ENCODE peak calls at places on chromosomes 1 and 21, in seven cellular contexts. B is IMR-90, D is trophoblast cell, T is mesendoderm, Y is H9, P is mesenchymal stem cell, U is H1. J is an unnamed sample. For H3K4me1, the result is how much of the 10 kb centered on the place peaks cover.

GRCh38 chr1:208654241-208654640 is 410.1 kb upstream of the PLXNA2 start:
- DNase-seq in B (no peak), D (peak), T (peak), Y (peak), P (peak), U (no peak), J (peak)

GRCh38 chr1:160993544-160993943 is 27.4 kb downstream of the F11R start:
- DNase-seq in B (peak), D (peak), T (no peak), Y (no peak), P (peak), U (no peak), J (no peak)

GRCh38 chr1:67126111-67126746 is 8.5 kb downstream of the C1orf141 start:
- DNase-seq in B (peak), D (no peak), T (peak), Y (no peak), P (peak), U (no peak), J (no peak)

GRCh38 chr1:15966081-15966955 is 9.6 kb downstream of the ZBTB17 start:
- DNase-seq in B (peak), D (peak), T (no peak), Y (no peak), P (peak), U (no peak), J (no peak)

GRCh38 chr1:54463259-54464030 is 57.3 kb upstream of the SSBP3 start:
- DNase-seq in B (no peak), D (no peak), T (no peak), Y (no peak), P (no peak), U (no peak), J (no peak)

GRCh38 chr21:36718951-36719501 is 20.1 kb downstream of the SIM2 start:
- DNase-seq in B (no peak), D (peak), T (no peak), Y (no peak), P (no peak), U (no peak), J (no peak)

GRCh38 chr1:187626056-187626455 is 797.3 kb downstream of the PLA2G4A start:
- DNase-seq in B (peak), D (no peak), T (no peak), Y (no peak), P (no peak), U (no peak), J (no peak)

GRCh38 chr1:88175631-88176226 is 508.3 kb upstream of the PKN2 start:
- DNase-seq in B (peak), D (no peak), T (no peak), Y (no peak), P (peak), U (no peak), J (no peak)

GRCh38 chr1:112852276-112852675 is 103.7 kb downstream of the SLC16A1 start:
- DNase-seq in B (no peak), D (peak), T (no peak), Y (no peak), P (no peak), U (no peak), J (no peak)

GRCh38 chr1:24289937-24290595 is 29.1 kb upstream of the GRHL3 start:
- DNase-seq in B (peak), D (no peak), T (no peak), Y (no peak), P (peak), U (no peak), J (no peak)

GRCh38 chr1:1118893-1119220 is 3.0 kb upstream of the C1orf159 start:
- DNase-seq in B (no peak), D (no peak), T (no peak), Y (no peak), P (no peak), U (no peak), J (no peak)

GRCh38 chr1:20343149-20343936 is 52.7 kb downstream of the VWA5B1 start:
- DNase-seq in B (no peak), D (no peak), T (peak), Y (peak), P (no peak), U (peak), J (peak)

GRCh38 chr1:209651148-209651547 is 1.1 kb downstream of the LAMB3 start:
- DNase-seq in B (peak), D (peak), T (peak), Y (no peak), P (peak), U (no peak), J (no peak)

GRCh38 chr21:44532712-44533111 is 7.3 kb downstream of the KRTAP10-1 start:
- DNase-seq in B (no peak), D (no peak), T (no peak), Y (peak), P (no peak), U (no peak), J (no peak)

GRCh38 chr1:49226758-49227157 is 450.1 kb upstream of the BEND5 start:
- DNase-seq in B (no peak), D (no peak), T (no peak), Y (no peak), P (no peak), U (no peak), J (no peak)

GRCh38 chr1:78703806-78704205 is 54.2 kb downstream of the IFI44 start:
- DNase-seq in B (no peak), D (no peak), T (no peak), Y (no peak), P (no peak), U (no peak), J (no peak)

GRCh38 chr1:8544644-8545043 is 226.7 kb downstream of the SLC45A1 start:
- DNase-seq in B (no peak), D (no peak), T (no peak), Y (no peak), P (no peak), U (no peak), J (no peak)

GRCh38 chr1:10607228-10607627 is 132.5 kb downstream of the PEX14 start:
- DNase-seq in B (peak), D (no peak), T (no peak), Y (no peak), P (peak), U (no peak), J (no peak)
- H2AK5ac ChIP-seq in B (no peak), D (no peak), T (no peak), Y (no peak), P (no peak), U (no peak), J (no peak)

DNA sequence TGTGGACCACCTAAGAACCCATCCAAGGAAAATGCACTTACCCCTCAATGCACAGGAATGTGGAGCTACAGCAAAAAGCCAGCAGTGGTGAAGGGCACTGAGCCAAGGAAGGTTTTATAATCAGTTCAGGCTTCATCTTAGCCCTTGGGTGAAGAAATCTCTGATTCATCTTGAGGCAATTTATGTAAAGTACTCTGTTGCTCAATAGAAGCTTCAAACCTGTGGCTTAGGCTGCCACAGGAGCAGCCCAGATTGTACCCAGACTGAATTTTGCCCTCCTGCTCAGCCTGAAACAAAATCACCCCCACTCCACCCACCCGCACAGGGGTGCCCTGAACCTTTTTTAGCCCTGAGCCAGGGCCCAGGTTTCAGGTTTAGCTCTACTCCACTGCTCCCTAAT is at the start of gene S100A12:
- DNase-seq in B (peak), D (no peak), T (no peak), Y (no peak), P (peak), U (no peak), J (no peak)
- H3K4me1 ChIP-seq in B (under half), D (under half), T (under half), Y (under half), P (under half), U (under half), J (under half)

GRCh38 chr1:61935516-61935915 is 193.2 kb downstream of the PATJ start:
- DNase-seq in B (no peak), D (no peak), T (no peak), Y (no peak), P (no peak), U (no peak), J (no peak)
- H2AK5ac ChIP-seq in B (no peak), D (no peak), T (no peak), Y (no peak), P (no peak), U (no peak), J (no peak)

DNA sequence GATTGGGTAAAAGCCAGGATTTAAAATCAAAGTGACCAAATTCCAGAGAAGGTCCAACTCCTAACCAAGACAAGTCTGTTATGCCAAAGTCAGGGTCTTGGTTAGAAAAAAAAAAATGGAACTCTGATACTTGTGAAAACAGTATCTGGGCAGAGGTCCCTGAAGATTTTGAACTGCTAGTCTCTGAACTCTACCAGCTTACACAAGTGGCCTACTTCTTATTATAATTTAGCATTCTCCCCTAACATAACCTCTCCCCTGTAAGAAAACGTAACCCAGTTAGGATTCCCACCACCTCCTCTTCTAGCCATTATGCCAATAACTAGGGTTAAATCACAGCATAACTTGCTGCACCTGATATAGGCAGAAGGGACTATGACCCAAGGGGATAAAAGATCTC is 220.5 kb downstream of the COL24A1 start:
- DNase-seq in B (no peak), D (no peak), T (no peak), Y (no peak), P (no peak), U (no peak), J (no peak)
- H3K4me1 ChIP-seq in B (under half), D (under half), T (under half), Y (under half), P (under half), U (under half), J (under half)

GRCh38 chr1:247966520-247967204 is 1.6 kb downstream of the OR2AK2 start:
- DNase-seq in B (no peak), D (no peak), T (no peak), Y (no peak), P (no peak), U (no peak), J (no peak)
- H2AK5ac ChIP-seq in B (no peak), D (no peak), T (no peak), Y (no peak), P (no peak), U (no peak), J (no peak)

DNA sequence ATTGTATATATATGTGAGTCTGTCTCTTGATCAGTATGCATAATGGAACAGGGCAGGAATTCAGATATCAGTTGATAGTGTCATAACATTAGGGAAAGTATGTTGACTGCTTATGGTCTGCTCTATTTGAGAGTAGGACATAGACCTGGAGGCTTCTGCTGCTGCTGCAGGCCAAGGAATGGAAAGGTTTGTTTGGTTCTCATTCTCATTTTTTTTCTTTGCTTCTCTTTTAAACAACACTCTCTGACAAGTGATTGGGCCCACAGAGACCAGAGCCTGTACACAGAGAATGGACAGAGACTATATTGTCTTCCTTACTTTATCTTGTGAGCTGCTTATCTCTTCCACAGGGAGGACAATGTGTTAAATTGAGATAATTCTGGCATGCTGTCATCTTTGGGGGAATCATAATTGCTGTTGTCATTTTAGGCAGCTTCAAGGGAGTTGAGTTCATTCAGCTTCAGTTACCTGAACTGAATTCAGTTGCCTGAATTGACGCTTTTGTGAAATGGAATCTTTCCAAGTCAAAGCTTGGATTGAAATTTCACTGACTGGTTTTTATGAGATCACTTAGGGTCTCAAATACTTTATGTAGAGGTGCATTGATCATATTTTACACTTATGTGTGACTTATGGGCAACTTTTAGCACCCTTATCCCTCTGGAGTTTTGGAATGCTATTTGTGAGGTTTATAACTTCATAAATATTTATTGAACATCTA is 16.9 kb downstream of the CAP1 start:
- DNase-seq in B (no peak), D (no peak), T (peak), Y (no peak), P (no peak), U (no peak), J (no peak)
- H3K4me1 ChIP-seq in B (under half), D (under half), T (under half), Y (under half), P (under half), U (under half), J (under half)